ENCODE peak calls at places on chromosomes 2 and 18, in six cellular contexts. G is IMR-90, P is H9, S is neuronal stem cell, F is H1, U is mesendoderm. Q is an unnamed sample.
A peak's percentile ranks its signal among the peaks of the same experiment; 100 is the strongest.

GRCh38 chr18:43396266-43396665 is 119.0 kb upstream of the SYT4 start:
- DNase-seq in G (no peak), P (no peak), U (peak; percentile 51), F (no peak), S (peak; percentile 20), Q (peak; percentile 50)

GRCh38 chr2:183081908-183082307 is 3.4 kb downstream of the DUSP19 start:
- DNase-seq in F (no peak), S (no peak), U (no peak), G (peak; percentile 20), P (no peak), Q (no peak)

GRCh38 chr2:43819489-43820163 is 19.0 kb downstream of the ABCG5 start:
- DNase-seq in S (no peak), U (no peak), P (no peak), G (no peak), F (no peak), Q (no peak)

GRCh38 chr2:237747189-237747588 is 51.4 kb upstream of the RBM44 start:
- DNase-seq in F (no peak), S (no peak), G (no peak), P (no peak), U (no peak), Q (no peak)

GRCh38 chr2:216596234-216596985 is 36.8 kb upstream of the IGFBP2 start:
- DNase-seq in G (peak; percentile 87), U (no peak), F (no peak), P (no peak), S (no peak), Q (peak; percentile 55)

GRCh38 chr2:202019689-202020450 is 13.8 kb upstream of the FZD7 start:
- DNase-seq in G (peak; percentile 44), F (no peak), S (no peak), P (no peak), U (peak; percentile 91), Q (peak; percentile 49)

GRCh38 chr2:236168110-236169067 is at the start of gene GBX2:
- DNase-seq in S (peak; percentile 82), U (peak; percentile 91), P (peak; percentile 94), F (peak; percentile 87), G (peak; percentile 17), Q (peak; percentile 49)

GRCh38 chr2:209610631-209611030 is 161.0 kb upstream of the UNC80 start:
- DNase-seq in P (no peak), F (no peak), S (no peak), G (no peak), U (no peak), Q (no peak)

GRCh38 chr2:168107322-168107721 is 140.1 kb downstream of the STK39 start:
- DNase-seq in G (no peak), P (no peak), S (no peak), F (no peak), U (no peak), Q (peak; percentile 4)

GRCh38 chr2:168825149-168825548 is 22.7 kb downstream of the NOSTRIN start:
- DNase-seq in S (no peak), F (no peak), G (no peak), P (no peak), U (no peak), Q (no peak)

GRCh38 chr2:7835693-7836680 is 845.9 kb upstream of the ID2 start:
- DNase-seq in S (no peak), U (no peak), G (no peak), P (no peak), F (no peak), Q (no peak)

GRCh38 chr2:109032229-109032800 is 43.3 kb upstream of the EDAR start:
- DNase-seq in G (no peak), P (no peak), S (no peak), U (peak; percentile 16), F (no peak), Q (no peak)

GRCh38 chr2:11692966-11693521 is 23.0 kb upstream of the NTSR2 start:
- DNase-seq in U (peak; percentile 81), S (peak; percentile 64), P (peak; percentile 71), F (peak; percentile 81), G (peak; percentile 51), Q (peak; percentile 71)

GRCh38 chr2:95086017-95086416 is 35.6 kb downstream of the MRPS5 start:
- DNase-seq in S (no peak), G (no peak), P (no peak), U (no peak), F (no peak), Q (no peak)

GRCh38 chr2:196131384-196131861 is 40.0 kb downstream of the STK17B start:
- DNase-seq in G (peak; percentile 44), U (peak; percentile 79), S (no peak), F (peak; percentile 82), P (peak; percentile 64), Q (no peak)

GRCh38 chr2:54557601-54558187 is 101.6 kb downstream of the SPTBN1 start:
- DNase-seq in U (peak; percentile 82), G (no peak), S (peak; percentile 67), F (peak; percentile 83), P (peak; percentile 64), Q (peak; percentile 69)

GRCh38 chr2:19361325-19361990 is 3.0 kb upstream of the OSR1 start:
- DNase-seq in S (no peak), U (peak; percentile 49), F (peak; percentile 67), G (no peak), P (peak; percentile 56), Q (no peak)

GRCh38 chr2:60488291-60488690 is 65.2 kb downstream of the BCL11A start:
- DNase-seq in G (no peak), F (no peak), U (no peak), P (no peak), S (no peak), Q (no peak)

GRCh38 chr18:6757966-6758365 is 28.4 kb downstream of the ARHGAP28 start:
- DNase-seq in G (peak; percentile 60), P (no peak), S (no peak), U (peak; percentile 59), F (no peak), Q (peak; percentile 55)
- H4K8ac ChIP-seq in G (no peak overlapping the region), P (no peak overlapping the region), S (no peak overlapping the region), U (no peak overlapping the region), F (no peak overlapping the region), Q (peak overlapping the region; percentile 80)

GRCh38 chr2:218710687-218711549 is at the start of gene TTLL4:
- DNase-seq in S (peak; percentile 97), F (peak; percentile 98), U (peak; percentile 97), G (peak; percentile 93), P (peak; percentile 97), Q (peak; percentile 96)

GRCh38 chr2:218709906-218710305 is 729 bp upstream of the TTLL4 start:
- DNase-seq in F (no peak), P (no peak), G (no peak), S (no peak), U (no peak), Q (no peak)

GRCh38 chr2:218710334-218710686 is 325 bp upstream of the TTLL4 start:
- DNase-seq in S (no peak), F (no peak), P (no peak), G (no peak), U (no peak), Q (no peak)

GRCh38 chr2:218711550-218711929 is 905 bp downstream of the TTLL4 start:
- DNase-seq in S (no peak), U (no peak), G (peak; percentile 20), F (no peak), P (no peak), Q (peak; percentile 52)

GRCh38 chr2:218708086-218708485 is 2.5 kb upstream of the TTLL4 start:
- DNase-seq in F (no peak), P (no peak), G (no peak), S (no peak), U (no peak), Q (no peak)
- H3K4me2 ChIP-seq in F (no peak overlapping the region), P (no peak overlapping the region), G (no peak overlapping the region), S (no peak overlapping the region), U (no peak overlapping the region), Q (no peak overlapping the region)

DNA sequence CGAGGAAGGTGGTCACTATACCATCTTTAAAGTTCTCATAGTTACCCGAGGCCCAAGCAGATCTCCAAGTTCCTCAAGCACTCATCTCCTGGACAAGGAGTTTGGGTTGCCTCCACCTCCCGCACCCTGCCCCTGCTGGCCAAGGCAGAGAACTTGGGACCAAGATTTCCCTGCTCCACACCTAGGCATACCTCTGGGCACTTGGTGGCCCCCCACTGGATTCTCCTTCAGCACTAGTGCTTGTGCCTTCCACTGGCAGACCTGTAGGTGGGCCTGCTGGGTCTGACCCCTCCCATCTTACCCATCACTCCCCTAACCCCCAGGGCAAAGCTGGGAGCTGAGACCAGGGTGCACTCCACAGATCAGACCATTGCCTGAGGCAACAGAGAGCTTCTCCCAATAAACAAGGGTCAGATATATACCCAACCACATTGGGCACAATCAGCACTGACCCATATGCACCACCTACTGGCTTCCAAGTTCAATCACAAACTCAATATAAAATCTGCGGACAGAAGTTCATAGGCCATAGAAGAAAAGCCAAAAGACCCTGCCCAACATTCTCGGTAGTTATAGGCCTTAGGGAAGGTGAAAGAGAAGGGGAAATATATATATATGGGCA is 244.2 kb downstream of the EXOC6B start:
- DNase-seq in S (no peak), F (peak; percentile 53), U (peak; percentile 69), P (peak; percentile 60), G (no peak), Q (no peak)
- H2BK15ac ChIP-seq in S (no peak overlapping the region), F (no peak overlapping the region), U (no peak overlapping the region), P (no peak overlapping the region), G (no peak overlapping the region), Q (no peak overlapping the region)

GRCh38 chr2:64881037-64881492 is 108.1 kb upstream of the SLC1A4 start:
- DNase-seq in S (no peak), G (no peak), F (no peak), U (no peak), P (no peak), Q (no peak)
- H4K8ac ChIP-seq in S (no peak overlapping the region), G (no peak overlapping the region), F (no peak overlapping the region), U (no peak overlapping the region), P (no peak overlapping the region), Q (no peak overlapping the region)

DNA sequence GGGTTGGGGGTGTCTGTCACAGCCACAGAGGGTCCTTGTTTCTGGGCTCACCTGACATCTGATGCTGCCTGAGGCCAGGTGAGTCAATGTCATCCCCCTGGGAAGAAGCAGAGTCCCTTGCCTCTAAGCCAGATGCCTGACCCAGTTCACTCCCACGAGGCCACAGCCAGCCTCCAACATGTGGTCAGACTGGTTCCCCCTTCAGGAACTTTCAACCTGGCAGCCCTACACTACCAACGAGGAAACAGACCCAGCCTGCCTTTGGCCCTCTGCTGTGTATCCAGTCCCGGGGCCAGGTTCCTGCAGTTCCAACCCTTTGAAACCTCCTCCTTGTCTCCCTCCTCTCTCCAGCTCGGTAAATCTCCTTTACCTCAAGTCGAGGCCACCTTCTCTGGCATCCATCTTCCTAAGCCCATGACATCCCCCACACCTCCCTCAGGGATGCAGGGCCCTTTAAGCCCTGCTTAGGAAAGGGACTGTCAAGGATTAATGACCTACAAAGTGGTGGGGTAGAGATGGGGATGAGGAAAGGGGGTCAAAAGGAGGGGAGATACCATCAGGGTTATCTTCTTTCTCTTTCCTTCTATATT is 49.2 kb upstream of the SMAD2 start:
- DNase-seq in P (no peak), G (no peak), F (no peak), S (no peak), U (peak; percentile 13), Q (no peak)
- H3K4me2 ChIP-seq in P (no peak overlapping the region), G (no peak overlapping the region), F (no peak overlapping the region), S (no peak overlapping the region), U (no peak overlapping the region), Q (no peak overlapping the region)